ENCODE peak calls at places on chromosomes 11 and 22, in four cellular contexts. B, S, W and H are unnamed samples.

GRCh38 chr11:396511-396947 is 2.5 kb downstream of the PKP3 start:
- DNase-seq in B (no peak), S (no peak), W (no peak), H (no peak)

GRCh38 chr11:831132-831864 is 1.5 kb upstream of the CD151 start:
- DNase-seq in B (peak; percentile 80), S (no peak), W (peak; percentile 52), H (no peak)

GRCh38 chr11:87236368-87236767 is 198.6 kb downstream of the TMEM135 start:
- DNase-seq in B (peak; percentile 35), S (no peak), W (no peak), H (no peak)

GRCh38 chr11:2763939-2764338 is 64.1 kb upstream of the KCNQ1OT1 start:
- DNase-seq in B (no peak), S (no peak), W (no peak), H (no peak)

GRCh38 chr11:848380-848931 is 5.8 kb downstream of the TSPAN4 start:
- DNase-seq in B (no peak), S (no peak), W (no peak), H (no peak)

GRCh38 chr11:331332-332060 is 10.8 kb upstream of the IFITM3 start:
- DNase-seq in B (no peak), S (no peak), W (no peak), H (no peak)

GRCh38 chr22:50342651-50343540 is at the start of gene PPP6R2:
- DNase-seq in B (peak; percentile 35), S (peak; percentile 80), W (peak; percentile 70), H (no peak)

GRCh38 chr11:97506360-97506759 is 1116.5 kb downstream of the JRKL start:
- DNase-seq in B (no peak), S (no peak), W (no peak), H (no peak)

GRCh38 chr22:36258750-36259619 is 6.1 kb downstream of the APOL1 start:
- DNase-seq in B (peak; percentile 64), S (no peak), W (no peak), H (no peak)

GRCh38 chr11:129375731-129376657 is at the start of gene BARX2:
- DNase-seq in B (peak; percentile 54), S (no peak), W (no peak), H (no peak)

GRCh38 chr11:72730243-72730642 is 22.0 kb downstream of the ARAP1 start:
- DNase-seq in B (no peak), S (no peak), W (no peak), H (no peak)

GRCh38 chr11:130894322-130895025 is 21.8 kb downstream of the SNX19 start:
- DNase-seq in B (peak; percentile 77), S (peak; percentile 72), W (peak; percentile 62), H (no peak)

GRCh38 chr11:94948070-94948617 is 25.2 kb downstream of the CWC15 start:
- DNase-seq in B (peak; percentile 76), S (no peak), W (no peak), H (no peak)

GRCh38 chr11:13667795-13668101 is 720 bp upstream of the FAR1 start:
- DNase-seq in B (no peak), S (no peak), W (no peak), H (no peak)

GRCh38 chr22:40721266-40721665 is 42.0 kb downstream of the MCHR1 start:
- DNase-seq in B (peak; percentile 71), S (no peak), W (no peak), H (no peak)

GRCh38 chr11:35116762-35117588 is 22.0 kb upstream of the CD44 start:
- DNase-seq in B (peak; percentile 55), S (peak; percentile 40), W (no peak), H (no peak)

GRCh38 chr11:33864479-33864878 is 27.4 kb downstream of the LMO2 start:
- DNase-seq in B (no peak), S (no peak), W (no peak), H (no peak)

GRCh38 chr11:33867996-33868645 is 23.8 kb downstream of the LMO2 start:
- DNase-seq in B (no peak), S (no peak), W (no peak), H (no peak)

GRCh38 chr11:33869511-33870422 is 22.1 kb downstream of the LMO2 start:
- DNase-seq in B (peak; percentile 2), S (peak; percentile 62), W (peak; percentile 72), H (no peak)

GRCh38 chr11:33867566-33867965 is 24.3 kb downstream of the LMO2 start:
- DNase-seq in B (no peak), S (no peak), W (no peak), H (no peak)

GRCh38 chr11:33868646-33869461 is 23.0 kb downstream of the LMO2 start:
- DNase-seq in B (no peak), S (no peak), W (peak; percentile 54), H (no peak)
- H3K4me3 ChIP-seq in B (no peak overlapping the region), S (peak overlapping the region; percentile 44), W (peak overlapping the region; percentile 71), H (peak overlapping the region; percentile 84)

DNA sequence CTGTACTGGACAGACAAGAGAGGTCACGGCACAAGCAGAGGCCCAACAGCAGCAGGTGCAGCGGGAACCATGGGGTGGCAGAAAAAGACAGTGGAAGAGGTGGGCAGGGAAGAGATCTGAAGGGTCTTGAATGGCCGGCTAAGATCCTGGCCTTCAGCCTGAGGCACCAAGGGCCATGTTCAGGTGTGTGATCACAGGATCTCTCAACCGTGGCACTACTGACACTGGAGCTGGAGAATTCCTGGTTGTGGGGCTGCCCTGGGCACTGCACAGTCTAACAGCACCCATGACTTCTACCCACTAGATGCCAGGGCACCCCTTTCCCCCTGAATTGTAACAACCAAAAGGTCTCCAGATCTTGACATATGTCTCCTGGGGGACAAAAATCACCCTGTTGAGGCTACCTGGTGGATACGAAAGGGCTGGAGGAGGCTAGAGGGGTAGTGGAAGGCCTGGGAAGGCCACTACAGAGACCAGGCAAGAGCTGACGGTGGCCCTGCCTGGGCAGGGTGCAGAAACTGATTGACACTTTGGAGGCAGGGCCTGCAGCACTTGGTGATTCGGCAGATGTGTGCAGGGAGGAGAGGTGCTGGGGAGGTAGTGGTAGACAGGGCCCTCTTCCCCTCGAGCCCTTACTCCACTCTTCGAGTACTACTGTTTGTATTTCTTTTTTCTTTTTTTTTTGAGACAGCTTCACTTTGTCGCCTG is 8.3 kb downstream of the CSNK1E start:
- DNase-seq in B (no peak), S (no peak), W (no peak), H (no peak)
- H3K4me1 ChIP-seq in B (peaks cover 52% of the 10 kb centered on the region), S (peaks cover 94% of the 10 kb centered on the region), W (peaks cover 88% of the 10 kb centered on the region), H (peaks cover 54% of the 10 kb centered on the region)

DNA sequence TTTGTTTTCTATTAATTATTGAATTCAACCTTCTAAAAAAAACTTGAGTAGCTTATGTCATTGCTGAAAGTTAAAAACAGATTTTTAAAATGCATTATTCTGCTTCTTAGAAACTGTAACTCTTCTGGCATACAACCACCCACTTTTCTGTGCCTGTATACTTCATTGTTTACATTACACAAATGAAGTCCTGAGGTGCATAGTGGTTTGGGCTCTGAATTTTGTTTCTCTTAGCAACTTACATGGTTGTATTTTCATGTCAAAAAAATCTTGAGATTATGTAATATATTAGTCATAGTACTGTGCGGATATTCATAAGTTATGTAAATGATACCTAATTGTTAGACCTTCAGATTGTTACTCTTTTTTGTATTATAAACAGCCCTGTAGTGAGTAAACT is 12.2 kb downstream of the SC5D start:
- DNase-seq in B (peak; percentile 45), S (no peak), W (no peak), H (no peak)
- H3K36me3 ChIP-seq in B (peaks cover 6% of the 10 kb centered on the region), S (no peaks in the 10 kb centered on the region), W (peaks cover 26% of the 10 kb centered on the region), H (peaks cover 23% of the 10 kb centered on the region)

GRCh38 chr11:33861366-33861765 is 30.5 kb downstream of the LMO2 start:
- DNase-seq in B (no peak), S (no peak), W (no peak), H (no peak)
- H3K4me3 ChIP-seq in B (no peak overlapping the region), S (no peak overlapping the region), W (no peak overlapping the region), H (no peak overlapping the region)

GRCh38 chr11:124757320-124757719 is 4.8 kb downstream of the ESAM start:
- DNase-seq in B (no peak), S (no peak), W (no peak), H (no peak)
- H3K4me1 ChIP-seq in B (peaks cover 4% of the 10 kb centered on the region), S (peaks cover 80% of the 10 kb centered on the region), W (peaks cover 24% of the 10 kb centered on the region), H (peaks cover 11% of the 10 kb centered on the region)